ENCODE peak calls at places on chromosomes 2 and 18, in ten cellular contexts. D, H, E, W, I, R, B, N, X and G are unnamed samples.

GRCh38 chr2:147174824-147175254 is 670.0 kb upstream of the ACVR2A start:
- DNase-seq in D (no peak), H (peak; percentile 23), E (no peak), W (no peak), I (no peak), R (no peak), B (no peak), N (no peak), X (no peak), G (no peak)

GRCh38 chr2:48016620-48017019 is 110.3 kb upstream of the FBXO11 start:
- DNase-seq in D (no peak), H (no peak), E (no peak), W (no peak), I (no peak), R (no peak), B (no peak), N (no peak), X (no peak), G (no peak)

GRCh38 chr18:49730951-49731391 is 82.4 kb downstream of the ACAA2 start:
- DNase-seq in D (no peak), H (no peak), E (no peak), W (peak; percentile 36), I (no peak), R (no peak), B (no peak), N (no peak), X (no peak), G (no peak)

GRCh38 chr18:63161728-63162195 is 157.8 kb downstream of the BCL2 start:
- DNase-seq in D (peak; percentile 35), H (no peak), E (peak; percentile 97), W (peak; percentile 92), I (peak; percentile 60), R (peak; percentile 96), B (peak; percentile 61), N (peak; percentile 75), X (peak; percentile 84), G (peak; percentile 67)

GRCh38 chr2:152781210-152781609 is 62.8 kb downstream of the ARL6IP6 start:
- DNase-seq in D (no peak), H (no peak), E (no peak), W (no peak), I (no peak), R (no peak), B (no peak), N (no peak), X (no peak), G (no peak)

GRCh38 chr2:214989187-214989586 is 149.2 kb downstream of the ABCA12 start:
- DNase-seq in D (no peak), H (no peak), E (no peak), W (no peak), I (no peak), R (peak; percentile 54), B (no peak), N (no peak), X (no peak), G (no peak)

GRCh38 chr2:246489-247145 is 17.2 kb downstream of the SH3YL1 start:
- DNase-seq in D (no peak), H (peak; percentile 58), E (peak; percentile 74), W (peak; percentile 33), I (peak; percentile 47), R (peak; percentile 54), B (no peak), N (peak; percentile 65), X (peak; percentile 21), G (peak; percentile 4)

GRCh38 chr2:128607981-128608506 is 289.4 kb upstream of the HS6ST1 start:
- DNase-seq in D (peak; percentile 13), H (no peak), E (no peak), W (no peak), I (no peak), R (no peak), B (peak; percentile 33), N (no peak), X (peak; percentile 56), G (no peak)

GRCh38 chr2:5938566-5938896 is 246.3 kb downstream of the SOX11 start:
- DNase-seq in D (no peak), H (peak; percentile 49), E (no peak), W (no peak), I (no peak), R (no peak), B (no peak), N (no peak), X (no peak), G (no peak)

GRCh38 chr2:128233790-128234395 is 84.8 kb downstream of the HS6ST1 start:
- DNase-seq in D (no peak), H (no peak), E (no peak), W (no peak), I (no peak), R (no peak), B (no peak), N (no peak), X (no peak), G (no peak)

GRCh38 chr2:216302981-216303676 is 69.2 kb downstream of the MARCHF4 start:
- DNase-seq in D (no peak), H (no peak), E (peak; percentile 59), W (no peak), I (no peak), R (no peak), B (no peak), N (no peak), X (no peak), G (no peak)

GRCh38 chr2:15158117-15158516 is 403.0 kb downstream of the NBAS start:
- DNase-seq in D (no peak), H (peak; percentile 90), E (no peak), W (no peak), I (no peak), R (no peak), B (no peak), N (peak; percentile 8), X (no peak), G (no peak)

GRCh38 chr2:119069781-119070180 is 88.8 kb downstream of the C1QL2 start:
- DNase-seq in D (no peak), H (no peak), E (no peak), W (no peak), I (no peak), R (no peak), B (no peak), N (no peak), X (no peak), G (no peak)

GRCh38 chr2:224083631-224084030 is 44.5 kb upstream of the SERPINE2 start:
- DNase-seq in D (no peak), H (no peak), E (no peak), W (no peak), I (no peak), R (no peak), B (no peak), N (no peak), X (no peak), G (no peak)

GRCh38 chr18:31241900-31242409 is 76.0 kb upstream of the DSG1 start:
- DNase-seq in D (no peak), H (peak; percentile 71), E (no peak), W (peak; percentile 99), I (no peak), R (peak; percentile 100), B (no peak), N (peak; percentile 82), X (peak; percentile 20), G (peak; percentile 93)

GRCh38 chr2:182589121-182589520 is 126.9 kb upstream of the DNAJC10 start:
- DNase-seq in D (no peak), H (no peak), E (no peak), W (no peak), I (no peak), R (no peak), B (no peak), N (no peak), X (no peak), G (no peak)

DNA sequence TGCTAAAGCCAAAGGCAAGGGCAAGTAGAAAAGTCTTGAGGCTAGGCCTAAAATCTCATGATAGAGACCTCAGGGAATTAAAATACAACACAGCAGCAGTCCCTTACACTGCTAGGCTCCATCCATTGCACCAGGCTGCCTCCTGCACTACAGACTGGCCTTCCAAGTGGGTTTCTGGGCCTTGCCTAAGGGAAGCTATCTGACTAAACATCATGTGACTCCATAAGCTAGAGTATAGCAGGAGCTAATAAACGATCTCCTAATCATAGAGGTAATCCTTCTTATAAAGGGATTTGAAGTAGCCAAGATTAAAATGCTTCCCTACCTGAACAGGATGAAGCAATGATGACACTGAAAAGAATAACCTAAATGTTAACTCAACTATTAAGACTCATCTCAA is 77.6 kb upstream of the NFU1 start:
- DNase-seq in D (no peak), H (no peak), E (no peak), W (no peak), I (no peak), R (no peak), B (no peak), N (no peak), X (no peak), G (no peak)
- TF ChIP-seq CTCF in D (no peak), H (no peak), E (no peak), W (no peak), I (no peak), R (no peak), B (no peak), N (no peak), X (no peak), G (no peak)

GRCh38 chr2:237514474-237515130 is 27.6 kb downstream of the MLPH start:
- DNase-seq in D (peak; percentile 35), H (no peak), E (no peak), W (no peak), I (no peak), R (no peak), B (no peak), N (no peak), X (peak; percentile 49), G (no peak)
- H3K27me3 ChIP-seq in D (no peaks in the 10 kb centered on the region), H (no peaks in the 10 kb centered on the region), E (no peaks in the 10 kb centered on the region), W (no peaks in the 10 kb centered on the region), I (no peaks in the 10 kb centered on the region), R (no peaks in the 10 kb centered on the region), B (no peaks in the 10 kb centered on the region), N (no peaks in the 10 kb centered on the region), X (no peaks in the 10 kb centered on the region), G (no peaks in the 10 kb centered on the region)

GRCh38 chr2:126971481-126972271 is 73.0 kb downstream of the TEX51 start:
- DNase-seq in D (peak; percentile 56), H (peak; percentile 87), E (peak; percentile 76), W (peak; percentile 34), I (peak; percentile 48), R (peak; percentile 34), B (peak; percentile 80), N (peak; percentile 76), X (peak; percentile 78), G (no peak)
- H3K4me3 ChIP-seq in D (peak overlapping the region; percentile 61), H (no peak overlapping the region), E (peak overlapping the region; percentile 48), W (peak overlapping the region; percentile 46), I (peak overlapping the region; percentile 53), R (peak overlapping the region; percentile 25), B (peak overlapping the region; percentile 44), N (no peak overlapping the region), X (peak overlapping the region; percentile 46), G (peak overlapping the region; percentile 10)

DNA sequence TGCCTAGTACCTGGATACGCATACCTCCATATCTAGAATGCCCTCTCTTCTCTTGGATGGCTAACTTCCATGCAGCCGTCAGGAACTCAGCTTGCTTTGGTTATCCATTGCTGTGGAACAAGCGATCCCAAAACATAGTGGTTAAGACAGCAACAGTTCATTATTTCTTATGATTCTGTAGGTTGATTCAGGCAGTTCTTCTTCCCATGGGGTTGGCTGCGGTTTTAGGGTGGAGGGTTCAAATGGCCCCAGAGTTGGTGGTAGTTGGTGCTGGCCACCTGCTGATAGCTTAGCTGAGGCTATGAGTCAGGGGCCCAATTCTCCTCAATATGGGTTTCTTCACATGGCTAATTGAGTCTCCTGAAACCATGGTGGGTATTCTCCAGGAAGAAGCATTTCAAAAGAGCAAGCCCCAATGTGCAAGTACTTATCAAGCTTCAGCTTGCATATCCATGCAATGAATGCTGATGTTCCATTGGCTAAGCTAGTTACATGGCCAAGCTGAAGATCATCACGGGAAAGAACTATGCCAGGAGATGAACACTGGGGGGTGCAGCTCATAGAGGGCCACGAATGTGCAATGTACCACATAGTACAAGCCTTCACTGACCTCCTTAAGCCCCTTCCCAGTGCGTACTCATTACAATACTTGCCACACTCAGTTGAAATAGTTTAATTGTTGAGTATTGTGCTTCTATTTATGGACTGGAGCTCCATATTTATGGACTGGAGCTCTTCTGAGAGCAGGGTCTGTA is 10.0 kb upstream of the RHOB start:
- DNase-seq in D (no peak), H (no peak), E (no peak), W (no peak), I (no peak), R (no peak), B (no peak), N (no peak), X (no peak), G (no peak)
- TF ChIP-seq CTCF in D (no peak), H (no peak), E (no peak), W (no peak), I (no peak), R (no peak), B (no peak), N (no peak), X (no peak), G (no peak)